ENCODE peak calls at places on chromosomes 16 and 17, in four cellular contexts. U is GM23338, M is H1, Z is IMR-90. H is an unnamed sample.

GRCh38 chr17:28174352-28175046 is 132.0 kb downstream of the NLK start:
- DNase-seq in M (no peak), Z (no peak), U (no peak), H (no peak)

GRCh38 chr17:58786586-58787295 is 31.1 kb downstream of the PPM1E start:
- DNase-seq in U (no peak), Z (peak; percentile 87), M (no peak), H (peak; percentile 30)

GRCh38 chr16:84179612-84180320 is 7.1 kb downstream of the TAF1C start:
- DNase-seq in Z (no peak), M (no peak), U (no peak), H (no peak)

GRCh38 chr17:66301418-66301863 is 972 bp upstream of the PRKCA start:
- DNase-seq in U (peak; percentile 21), Z (no peak), M (no peak), H (no peak)

GRCh38 chr16:27444015-27444414 is 42.0 kb downstream of the IL21R start:
- DNase-seq in Z (peak; percentile 65), M (no peak), U (no peak), H (no peak)

GRCh38 chr17:17845046-17845775 is 8.4 kb upstream of the SREBF1 start:
- DNase-seq in Z (no peak), M (no peak), U (no peak), H (no peak)

GRCh38 chr17:18379246-18380146 is 1.9 kb downstream of the EVPLL start:
- DNase-seq in Z (no peak), U (no peak), M (no peak), H (no peak)

GRCh38 chr16:86355114-86355513 is 155.2 kb upstream of the FOXF1 start:
- DNase-seq in U (no peak), M (no peak), Z (peak; percentile 55), H (no peak)

GRCh38 chr17:44722254-44722653 is 13.8 kb downstream of the DBF4B start:
- DNase-seq in M (no peak), Z (no peak), U (no peak), H (no peak)

GRCh38 chr17:57849163-57849873 is 526 bp downstream of the MRPS23 start:
- DNase-seq in U (no peak), Z (no peak), M (no peak), H (no peak)

GRCh38 chr16:11877374-11877773 is 26.0 kb upstream of the RSL1D1 start:
- DNase-seq in Z (peak; percentile 43), U (no peak), M (no peak), H (no peak)

GRCh38 chr16:88999457-89000206 is 22.6 kb upstream of the CBFA2T3 start:
- DNase-seq in Z (no peak), M (no peak), U (peak; percentile 84), H (no peak)

GRCh38 chr17:70181866-70182265 is 12.5 kb downstream of the KCNJ2 start:
- DNase-seq in Z (peak; percentile 34), M (no peak), U (no peak), H (no peak)

GRCh38 chr17:64077409-64077808 is 52.5 kb downstream of the ERN1 start:
- DNase-seq in M (no peak), Z (peak; percentile 41), U (no peak), H (no peak)

GRCh38 chr17:1557355-1558095 is 5.1 kb downstream of the PITPNA start:
- DNase-seq in U (no peak), M (no peak), Z (peak; percentile 37), H (no peak)

GRCh38 chr17:47257651-47258339 is 4.2 kb downstream of the ITGB3 start:
- DNase-seq in U (no peak), M (no peak), Z (peak; percentile 72), H (no peak)

GRCh38 chr17:37230633-37231032 is 145.2 kb upstream of the C17orf78 start:
- DNase-seq in U (no peak), M (no peak), Z (no peak), H (no peak)

GRCh38 chr16:5042574-5043171 is 8.9 kb upstream of the NAGPA start:
- DNase-seq in M (no peak), Z (peak; percentile 60), U (peak; percentile 60), H (no peak)

GRCh38 chr17:41962111-41962510 is 4.5 kb upstream of the CNP start:
- DNase-seq in U (no peak), Z (no peak), M (no peak), H (no peak)

GRCh38 chr17:57838453-57838852 is 11.4 kb downstream of the MRPS23 start:
- DNase-seq in Z (no peak), U (no peak), M (no peak), H (no peak)

GRCh38 chr16:35533683-35534082 is 2074.3 kb downstream of the TP53TG3F start:
- DNase-seq in M (no peak), Z (no peak), U (no peak), H (no peak)

GRCh38 chr17:27506348-27507218 is 50.3 kb downstream of the KSR1 start:
- DNase-seq in M (peak; percentile 72), Z (no peak), U (peak; percentile 87), H (no peak)

DNA sequence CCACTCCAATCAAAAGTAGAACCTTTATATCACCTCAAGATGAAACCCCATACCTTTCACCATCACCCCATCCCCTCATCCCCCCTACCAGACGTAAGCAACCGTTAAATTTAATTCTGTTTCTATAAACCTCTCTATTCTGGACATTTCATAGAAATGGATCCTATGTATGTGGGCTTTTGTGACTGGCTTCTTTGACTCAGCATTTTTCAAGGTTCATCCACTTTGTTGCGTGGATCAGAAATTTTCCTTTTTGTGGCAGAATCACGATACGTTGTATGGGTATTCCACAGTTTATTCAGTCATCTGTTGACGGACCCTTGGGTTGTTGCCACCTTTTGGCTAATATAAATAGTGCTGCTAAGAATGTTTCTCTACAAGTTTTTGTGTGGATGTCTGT is 8.6 kb downstream of the PLCG2 start:
- DNase-seq in Z (no peak), M (no peak), U (no peak), H (no peak)
- H3K36me3 ChIP-seq in Z (no peaks in the 10 kb centered on the region), M (no peaks in the 10 kb centered on the region), U (no peaks in the 10 kb centered on the region), H (peaks cover 1% of the 10 kb centered on the region)

GRCh38 chr17:56804454-56804853 is 29.3 kb downstream of the C17orf67 start:
- DNase-seq in M (no peak), Z (no peak), U (no peak), H (no peak)
- H3K27ac ChIP-seq in M (no peak overlapping the region), Z (no peak overlapping the region), U (no peak overlapping the region), H (no peak overlapping the region)

DNA sequence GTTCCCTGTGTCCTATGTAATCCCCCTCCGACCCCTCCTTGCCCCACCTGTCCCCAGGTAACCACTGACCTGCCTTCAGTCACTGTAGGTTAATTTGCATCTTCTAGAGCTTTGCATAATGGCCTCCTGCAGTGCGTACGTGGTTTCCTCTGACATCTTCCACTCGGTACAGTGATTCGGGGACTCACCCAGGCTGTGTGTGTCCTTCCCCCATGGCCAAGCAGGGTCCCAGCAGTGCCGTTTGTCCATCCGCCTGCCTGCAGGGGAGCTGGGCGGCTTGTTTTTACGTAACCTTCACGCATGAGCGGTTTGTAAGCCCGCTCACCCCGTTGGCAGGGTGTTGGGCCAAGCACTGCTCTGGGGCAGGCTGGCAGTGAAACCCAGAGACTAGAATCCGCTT is 7.9 kb downstream of the MAPK8IP3 start:
- DNase-seq in U (peak; percentile 63), M (no peak), Z (no peak), H (no peak)
- H3K4me2 ChIP-seq in U (peak overlapping the region; percentile 60), M (peak overlapping the region; percentile 58), Z (no peak overlapping the region), H (no peak overlapping the region)

GRCh38 chr16:68859827-68860226 is 16.5 kb downstream of the TANGO6 start:
- DNase-seq in Z (no peak), U (no peak), M (no peak), H (no peak)
- H3K36me3 ChIP-seq in Z (peaks cover 5% of the 10 kb centered on the region), U (no peaks in the 10 kb centered on the region), M (peaks cover 2% of the 10 kb centered on the region), H (peaks cover 12% of the 10 kb centered on the region)

GRCh38 chr16:67312450-67313118 is 14.0 kb downstream of the KCTD19 start:
- DNase-seq in U (no peak), Z (peak; percentile 58), M (no peak), H (no peak)
- H3K27ac ChIP-seq in U (no peak overlapping the region), Z (peak overlapping the region; percentile 78), M (no peak overlapping the region), H (peak overlapping the region; percentile 76)

GRCh38 chr17:39752241-39752831 is 14.6 kb downstream of the GRB7 start:
- DNase-seq in Z (no peak), U (peak; percentile 42), M (no peak), H (no peak)
- H3K4me2 ChIP-seq in Z (no peak overlapping the region), U (peak overlapping the region; percentile 49), M (no peak overlapping the region), H (no peak overlapping the region)

DNA sequence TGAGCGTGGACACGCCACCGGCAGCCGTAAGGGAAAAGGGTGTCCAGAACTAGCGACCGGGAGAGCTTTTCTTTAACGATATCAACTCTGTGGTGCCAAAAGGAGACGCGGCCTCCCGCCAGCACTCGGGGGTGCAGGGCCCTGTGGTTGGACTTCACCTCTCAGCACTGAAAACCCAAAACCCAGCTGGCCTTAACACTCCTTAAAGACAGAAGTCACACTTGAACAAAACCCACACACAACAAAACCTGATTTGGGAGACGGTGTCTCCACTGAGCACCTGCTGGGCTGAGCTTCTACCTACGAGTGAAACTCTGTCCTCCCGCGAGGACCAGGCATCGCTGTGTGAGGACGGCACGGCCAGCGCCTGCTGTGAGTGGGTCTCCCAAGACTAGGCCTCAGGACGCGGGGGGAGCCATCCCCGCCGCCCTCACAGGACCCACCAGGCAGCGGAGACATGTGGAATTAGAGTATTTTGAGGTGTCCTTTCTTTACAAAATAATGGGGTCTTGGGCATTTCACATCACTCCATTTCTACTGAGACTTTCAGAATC is 46.7 kb downstream of the WDR45B start:
- DNase-seq in Z (no peak), M (no peak), U (no peak), H (no peak)
- H3K36me3 ChIP-seq in Z (peaks cover 77% of the 10 kb centered on the region), M (peaks cover 42% of the 10 kb centered on the region), U (peaks cover 31% of the 10 kb centered on the region), H (peaks cover 32% of the 10 kb centered on the region)

GRCh38 chr17:35086931-35087573 is 23.5 kb upstream of the RFFL start:
- DNase-seq in M (no peak), Z (no peak), U (no peak), H (no peak)
- H3K27ac ChIP-seq in M (no peak overlapping the region), Z (no peak overlapping the region), U (no peak overlapping the region), H (peak overlapping the region; percentile 94)